ENCODE peak calls at places on chromosome 19, in four cellular contexts. One of them, this sample, is unnamed.

GRCh38 chr19:4343845-4344713 is 717 bp downstream of the MPND start:
- DNase-seq in mesenteric fat pad: no peak
- DNase-seq in anterior cingulate cortex: no peak
- DNase-seq in dermis microvascular lymphatic vessel endothelial cell: no peak
- DNase-seq in this sample: no peak

GRCh38 chr19:16594131-16594586 is 21.9 kb upstream of the SLC35E1 start:
- DNase-seq in anterior cingulate cortex: no peak
- DNase-seq in mesenteric fat pad: no peak
- DNase-seq in dermis microvascular lymphatic vessel endothelial cell: no peak
- DNase-seq in this sample: no peak

GRCh38 chr19:7533281-7533819 is 2.2 kb upstream of the PNPLA6 start:
- DNase-seq in dermis microvascular lymphatic vessel endothelial cell: peak; percentile 30
- DNase-seq in anterior cingulate cortex: peak; percentile 6
- DNase-seq in mesenteric fat pad: no peak
- DNase-seq in this sample: peak; percentile 58

GRCh38 chr19:39212377-39212742 is 8.3 kb upstream of the SYCN start:
- DNase-seq in anterior cingulate cortex: no peak
- DNase-seq in mesenteric fat pad: no peak
- DNase-seq in dermis microvascular lymphatic vessel endothelial cell: peak; percentile 17
- DNase-seq in this sample: no peak

GRCh38 chr19:2592824-2593223 is 109.7 kb downstream of the GNG7 start:
- DNase-seq in mesenteric fat pad: no peak
- DNase-seq in anterior cingulate cortex: no peak
- DNase-seq in dermis microvascular lymphatic vessel endothelial cell: no peak
- DNase-seq in this sample: no peak

GRCh38 chr19:1324792-1325567 is 39.3 kb downstream of the EFNA2 start:
- DNase-seq in anterior cingulate cortex: peak; percentile 17
- DNase-seq in dermis microvascular lymphatic vessel endothelial cell: peak; percentile 64
- DNase-seq in mesenteric fat pad: peak; percentile 92
- DNase-seq in this sample: peak; percentile 45

GRCh38 chr19:2538096-2538757 is 62.3 kb downstream of the GADD45B start:
- DNase-seq in anterior cingulate cortex: no peak
- DNase-seq in mesenteric fat pad: no peak
- DNase-seq in dermis microvascular lymphatic vessel endothelial cell: no peak
- DNase-seq in this sample: no peak

GRCh38 chr19:2962018-2962670 is 15.2 kb upstream of the TLE6 start:
- DNase-seq in anterior cingulate cortex: no peak
- DNase-seq in mesenteric fat pad: no peak
- DNase-seq in dermis microvascular lymphatic vessel endothelial cell: peak; percentile 78
- DNase-seq in this sample: peak; percentile 87

GRCh38 chr19:16249826-16250434 is 52.2 kb downstream of the AP1M1 start:
- DNase-seq in anterior cingulate cortex: no peak
- DNase-seq in dermis microvascular lymphatic vessel endothelial cell: no peak
- DNase-seq in mesenteric fat pad: no peak
- DNase-seq in this sample: peak; percentile 43

GRCh38 chr19:10421240-10421948 is 1.1 kb downstream of the PDE4A start:
- DNase-seq in dermis microvascular lymphatic vessel endothelial cell: no peak
- DNase-seq in anterior cingulate cortex: no peak
- DNase-seq in mesenteric fat pad: no peak
- DNase-seq in this sample: no peak

GRCh38 chr19:28394705-28395104 is 818.2 kb downstream of the UQCRFS1 start:
- DNase-seq in anterior cingulate cortex: no peak
- DNase-seq in dermis microvascular lymphatic vessel endothelial cell: no peak
- DNase-seq in mesenteric fat pad: no peak
- DNase-seq in this sample: no peak

GRCh38 chr19:53196777-53197396 is 3.7 kb upstream of the ZNF665 start:
- DNase-seq in dermis microvascular lymphatic vessel endothelial cell: peak; percentile 94
- DNase-seq in anterior cingulate cortex: peak; percentile 52
- DNase-seq in mesenteric fat pad: peak; percentile 99
- DNase-seq in this sample: peak; percentile 95

GRCh38 chr19:30862876-30863275 is 486.4 kb downstream of the TSHZ3 start:
- DNase-seq in dermis microvascular lymphatic vessel endothelial cell: no peak
- DNase-seq in mesenteric fat pad: peak; percentile 60
- DNase-seq in anterior cingulate cortex: no peak
- DNase-seq in this sample: no peak